ENCODE peak calls at places on chromosomes 13 and 19, in eight cellular contexts. P, B, A, E, Y, F, R and H are unnamed samples.

GRCh38 chr13:39106216-39106995 is 68.2 kb downstream of the NHLRC3 start:
- DNase-seq in P (no peak), B (peak), A (no peak), E (no peak), Y (no peak), F (peak), R (no peak), H (no peak)

GRCh38 chr19:29944415-29945012 is 2.5 kb downstream of the URI1 start:
- DNase-seq in P (no peak), B (no peak), A (no peak), E (no peak), Y (no peak), F (no peak), R (no peak), H (no peak)

GRCh38 chr19:5395541-5395940 is 54.9 kb upstream of the PTPRS start:
- DNase-seq in P (no peak), B (no peak), A (no peak), E (no peak), Y (no peak), F (peak), R (no peak), H (no peak)

GRCh38 chr13:98598043-98598442 is 21.1 kb upstream of the STK24 start:
- DNase-seq in P (no peak), B (peak), A (peak), E (no peak), Y (no peak), F (no peak), R (no peak), H (peak)

GRCh38 chr19:35033067-35034004 is 3.1 kb downstream of the SCN1B start:
- DNase-seq in P (no peak), B (no peak), A (no peak), E (no peak), Y (no peak), F (no peak), R (no peak), H (no peak)

GRCh38 chr13:114081761-114082681 is 50.4 kb downstream of the RASA3 start:
- DNase-seq in P (no peak), B (no peak), A (no peak), E (peak), Y (peak), F (no peak), R (peak), H (no peak)

GRCh38 chr13:103931396-103931795 is 865.2 kb upstream of the SLC10A2 start:
- DNase-seq in P (no peak), B (no peak), A (no peak), E (no peak), Y (no peak), F (no peak), R (no peak), H (no peak)

GRCh38 chr13:36192166-36192565 is 22.2 kb downstream of the SOHLH2 start:
- DNase-seq in P (no peak), B (no peak), A (no peak), E (no peak), Y (no peak), F (peak), R (no peak), H (no peak)

GRCh38 chr19:20858218-20858617 is 64.8 kb upstream of the ZNF85 start:
- DNase-seq in P (no peak), B (no peak), A (no peak), E (no peak), Y (no peak), F (no peak), R (no peak), H (no peak)

GRCh38 chr19:19087676-19088075 is 23.9 kb downstream of the SLC25A42 start:
- DNase-seq in P (no peak), B (no peak), A (no peak), E (no peak), Y (no peak), F (no peak), R (no peak), H (no peak)

GRCh38 chr19:13060233-13060963 is 42.3 kb downstream of the LYL1 start:
- DNase-seq in P (peak), B (no peak), A (no peak), E (no peak), Y (no peak), F (no peak), R (peak), H (peak)

GRCh38 chr19:15062036-15062435 is 12.8 kb downstream of the CASP14 start:
- DNase-seq in P (no peak), B (no peak), A (no peak), E (no peak), Y (no peak), F (no peak), R (no peak), H (no peak)

GRCh38 chr13:96373597-96373996 is 283.7 kb downstream of the HS6ST3 start:
- DNase-seq in P (no peak), B (no peak), A (no peak), E (no peak), Y (no peak), F (no peak), R (no peak), H (no peak)

DNA sequence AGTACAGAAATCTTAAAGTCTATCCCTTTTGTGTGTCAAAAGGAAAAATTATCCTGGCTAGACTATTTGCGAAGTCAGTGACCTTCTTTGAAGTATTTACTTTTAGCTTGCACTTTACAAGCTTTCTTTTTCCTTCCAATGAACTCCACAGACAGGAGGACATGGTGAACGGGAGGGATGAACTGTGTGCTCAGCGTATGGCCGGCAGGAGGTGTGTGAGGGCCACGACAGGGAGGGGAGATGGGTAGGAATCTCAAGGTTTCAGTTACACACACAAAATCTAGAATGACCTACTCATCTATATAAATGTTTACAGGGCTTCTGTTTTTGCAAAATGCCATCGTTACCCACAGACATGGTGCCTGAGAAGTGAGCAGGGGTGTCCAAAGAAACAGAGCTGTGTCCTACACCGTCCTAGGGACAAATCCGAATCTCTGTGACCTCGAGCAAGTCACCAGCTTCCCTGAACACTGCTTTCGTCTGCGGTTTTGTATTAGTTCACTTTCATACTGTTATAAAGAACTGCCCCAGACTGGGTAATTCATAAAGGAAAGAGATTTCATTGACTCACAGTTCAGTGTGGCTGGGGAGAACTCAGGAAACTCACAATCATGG is 537.2 kb downstream of the LIG4 start:
- DNase-seq in P (peak), B (peak), A (peak), E (no peak), Y (no peak), F (no peak), R (no peak), H (no peak)
- TF ChIP-seq CTCF in P (peak), B (peak), A (peak), E (peak), Y (no peak), F (no peak), R (no peak), H (no peak)

DNA sequence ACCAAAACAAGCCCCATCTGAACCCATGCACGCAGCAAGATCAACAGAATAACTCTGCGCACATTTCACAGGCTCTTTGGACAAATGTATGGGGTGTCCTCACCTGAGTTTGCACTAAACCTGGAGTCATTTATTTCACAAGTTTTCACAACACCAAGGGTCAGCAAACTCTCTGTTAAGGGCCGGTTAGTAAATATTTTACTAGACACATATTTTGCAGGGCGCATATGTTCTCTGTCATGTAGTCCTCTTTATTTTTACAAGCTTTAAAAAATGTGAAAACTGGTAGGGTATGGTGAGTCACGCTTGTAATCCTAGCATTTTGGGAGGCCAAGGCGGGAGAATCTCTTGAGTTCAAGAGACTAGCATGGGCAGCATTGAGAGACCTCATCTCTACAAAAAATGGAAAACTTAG is 45.5 kb upstream of the DPRX start:
- DNase-seq in P (no peak), B (no peak), A (peak), E (no peak), Y (no peak), F (no peak), R (no peak), H (no peak)
- H3K4me3 ChIP-seq in P (no peak), B (no peak), A (no peak), E (no peak), Y (no peak), F (no peak), R (no peak), H (no peak)

DNA sequence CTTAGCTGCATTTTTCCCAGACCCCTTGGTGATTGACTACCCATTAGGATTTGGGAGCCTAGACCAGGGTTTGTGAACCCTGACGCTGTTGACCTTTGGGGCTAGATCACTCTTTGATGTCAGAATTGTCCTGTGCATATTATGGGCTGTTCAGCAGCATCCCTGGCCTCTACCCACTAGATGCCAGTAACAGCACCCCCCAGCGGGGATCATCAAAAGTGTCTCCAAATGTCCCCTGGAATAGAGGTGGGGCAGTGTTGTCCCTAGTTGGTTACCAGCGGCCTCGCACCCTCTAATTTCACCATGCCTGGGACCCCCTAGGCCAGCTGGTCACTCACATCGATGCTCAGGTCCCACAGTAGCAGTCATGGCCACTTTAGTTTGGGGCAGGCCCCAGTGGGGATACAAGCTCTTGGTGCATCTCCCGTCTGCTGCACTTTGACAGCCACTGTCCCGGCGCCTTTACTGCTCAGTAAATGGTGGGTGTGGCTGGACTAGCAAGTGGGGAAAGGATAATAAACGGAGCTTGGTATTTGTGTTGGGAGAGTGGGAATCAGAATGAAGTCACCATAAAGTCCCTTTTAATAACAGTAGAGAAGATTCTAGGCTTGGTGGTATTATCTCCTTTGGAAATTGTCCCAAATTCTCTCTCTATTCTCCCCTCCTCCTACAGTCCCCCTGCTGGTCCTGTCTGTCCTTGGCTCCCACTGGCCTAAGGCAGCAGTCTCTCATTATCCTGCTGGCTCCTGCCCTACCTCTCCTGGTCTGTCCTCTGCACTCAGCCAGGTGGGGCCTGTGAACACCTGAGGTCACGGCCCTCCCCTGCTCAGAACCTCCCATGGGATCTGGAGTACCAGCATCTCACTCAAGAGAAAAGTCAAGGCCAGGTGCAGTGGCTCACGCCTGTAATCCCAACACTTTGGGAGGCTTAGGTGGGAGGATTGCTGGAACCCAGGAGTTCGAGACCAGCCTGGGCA is 80.6 kb downstream of the SIPA1L3 start:
- DNase-seq in P (no peak), B (no peak), A (no peak), E (no peak), Y (no peak), F (no peak), R (no peak), H (no peak)
- TF ChIP-seq CTCF in P (peak), B (peak), A (peak), E (no peak), Y (no peak), F (peak), R (no peak), H (no peak)

GRCh38 chr19:2609389-2610116 is 92.9 kb downstream of the GNG7 start:
- DNase-seq in P (no peak), B (no peak), A (no peak), E (no peak), Y (no peak), F (no peak), R (no peak), H (no peak)

GRCh38 chr19:2607712-2608601 is 94.5 kb downstream of the GNG7 start:
- DNase-seq in P (no peak), B (no peak), A (no peak), E (no peak), Y (no peak), F (no peak), R (no peak), H (no peak)

GRCh38 chr19:2611483-2612464 is 90.7 kb downstream of the GNG7 start:
- DNase-seq in P (no peak), B (no peak), A (no peak), E (no peak), Y (no peak), F (no peak), R (no peak), H (no peak)

GRCh38 chr19:2610637-2611482 is 91.6 kb downstream of the GNG7 start:
- DNase-seq in P (peak), B (peak), A (peak), E (peak), Y (peak), F (peak), R (peak), H (peak)

GRCh38 chr19:2608602-2608922 is 93.9 kb downstream of the GNG7 start:
- DNase-seq in P (no peak), B (no peak), A (no peak), E (no peak), Y (no peak), F (no peak), R (no peak), H (no peak)
- H3K4me3 ChIP-seq in P (no peak), B (no peak), A (no peak), E (no peak), Y (no peak), F (no peak), R (no peak), H (no peak)

GRCh38 chr13:31056650-31057275 is 104.9 kb downstream of the HSPH1 start:
- DNase-seq in P (peak), B (peak), A (peak), E (no peak), Y (no peak), F (peak), R (no peak), H (peak)
- TF ChIP-seq CTCF in P (peak), B (peak), A (no peak), E (no peak), Y (no peak), F (peak), R (no peak), H (peak)

GRCh38 chr19:10749435-10750384 is 31.8 kb downstream of the DNM2 start:
- DNase-seq in P (no peak), B (no peak), A (no peak), E (no peak), Y (no peak), F (no peak), R (no peak), H (no peak)

GRCh38 chr19:10748195-10748923 is 30.5 kb downstream of the DNM2 start:
- DNase-seq in P (no peak), B (no peak), A (no peak), E (no peak), Y (no peak), F (no peak), R (no peak), H (no peak)

GRCh38 chr19:10747271-10747670 is 29.4 kb downstream of the DNM2 start:
- DNase-seq in P (no peak), B (no peak), A (no peak), E (no peak), Y (no peak), F (no peak), R (no peak), H (no peak)

GRCh38 chr19:10747674-10748073 is 29.8 kb downstream of the DNM2 start:
- DNase-seq in P (no peak), B (no peak), A (no peak), E (no peak), Y (no peak), F (no peak), R (no peak), H (no peak)

GRCh38 chr19:10748924-10749434 is 31.1 kb downstream of the DNM2 start:
- DNase-seq in P (no peak), B (peak), A (peak), E (no peak), Y (no peak), F (peak), R (no peak), H (peak)
- H3K4me3 ChIP-seq in P (no peak), B (no peak), A (no peak), E (no peak), Y (no peak), F (no peak), R (no peak), H (no peak)

DNA sequence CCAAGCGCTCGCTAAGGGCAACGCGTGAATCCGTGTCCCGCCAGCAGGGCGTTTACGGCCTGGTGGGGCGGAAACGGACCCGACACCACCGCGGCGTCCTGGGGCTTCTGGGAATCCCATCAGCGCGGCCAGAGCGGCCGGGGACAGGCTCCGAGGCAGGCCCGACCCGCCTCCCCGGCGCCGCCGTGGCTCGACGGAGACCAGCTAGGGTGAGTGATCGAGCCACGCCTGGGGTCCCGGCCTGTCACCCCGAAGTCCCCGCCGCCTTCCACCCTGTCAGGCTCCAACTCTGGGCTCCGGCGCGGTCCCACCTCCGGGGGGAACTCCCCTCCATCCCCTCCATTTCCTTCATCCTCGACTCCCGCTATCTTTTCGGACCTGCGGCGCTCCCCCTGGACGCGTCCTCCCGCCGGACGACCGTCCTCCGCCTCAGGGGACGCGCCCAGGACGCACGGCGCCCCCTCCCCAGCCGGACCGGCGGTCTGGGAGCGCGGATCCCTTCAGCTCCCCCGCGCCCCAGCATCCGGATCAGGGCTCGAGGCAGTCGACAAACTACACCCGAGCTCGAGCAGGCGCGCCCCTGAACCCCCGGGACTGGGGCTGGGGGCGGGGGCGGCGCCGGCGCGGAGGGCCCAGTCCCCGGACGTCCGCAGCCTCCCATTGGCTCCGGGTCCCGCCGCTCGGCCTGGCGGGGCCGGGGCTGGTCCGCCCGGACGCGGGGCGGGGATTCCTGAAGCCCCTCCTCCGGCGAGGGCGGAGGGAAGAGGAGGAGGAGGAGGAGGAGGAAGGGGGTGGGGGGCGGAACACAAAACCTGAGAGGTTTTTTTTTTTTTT is 643 bp upstream of the BICRA start:
- DNase-seq in P (peak), B (peak), A (peak), E (peak), Y (peak), F (peak), R (peak), H (peak)
- TF ChIP-seq CTCF in P (peak), B (peak), A (peak), E (no peak), Y (no peak), F (peak), R (peak), H (peak)

GRCh38 chr13:106536244-106537034 is 977 bp upstream of the EFNB2 start:
- DNase-seq in P (peak), B (peak), A (peak), E (peak), Y (peak), F (peak), R (peak), H (peak)
- H3K4me3 ChIP-seq in P (peak), B (peak), A (peak), E (peak), Y (peak), F (peak), R (peak), H (peak)